ENCODE peak calls at places on chromosomes 13 and 19, in four cellular contexts. R is NCI-H1694 treated with DMSO at 0.1 percent for 48 hours; G is tibial nerve; J is activated T-cell treated with anti-CD3 and anti-CD28 coated beads, Interleukin-2, amount 50 U/mL, for 72 hours. M is an unnamed sample.

GRCh38 chr19:16406356-16406755 is 65.4 kb downstream of the EPS15L1 start:
- DNase-seq in G (no peak), J (no peak), R (no peak), M (no peak)

GRCh38 chr19:33463194-33463593 is 58.4 kb downstream of the PEPD start:
- DNase-seq in G (peak), R (no peak), J (no peak), M (no peak)

GRCh38 chr19:6065685-6066365 is 44.5 kb downstream of the RFX2 start:
- DNase-seq in R (no peak), J (peak), G (no peak), M (no peak)

GRCh38 chr19:8324186-8325050 is 3.1 kb downstream of the RPS28 start:
- DNase-seq in G (no peak), J (no peak), R (no peak), M (peak)

GRCh38 chr13:112722433-112723250 is 32.8 kb downstream of the ATP11A start:
- DNase-seq in G (no peak), J (no peak), R (no peak), M (no peak)

GRCh38 chr19:7456964-7457541 is 31.8 kb downstream of the PEX11G start:
- DNase-seq in J (no peak), R (no peak), G (no peak), M (peak)

GRCh38 chr19:18594096-18594823 is 5.7 kb downstream of the REX1BD start:
- DNase-seq in R (peak), J (peak), G (peak), M (peak)

GRCh38 chr13:75514080-75515040 is 23.3 kb downstream of the COMMD6 start:
- DNase-seq in R (no peak), G (no peak), J (no peak), M (no peak)

GRCh38 chr13:76048126-76048525 is 412.0 kb downstream of the LMO7 start:
- DNase-seq in G (no peak), R (no peak), J (no peak), M (no peak)

GRCh38 chr19:18460313-18460712 is 22.4 kb upstream of the ISYNA1 start:
- DNase-seq in R (no peak), G (peak), J (no peak), M (no peak)

GRCh38 chr13:111093136-111093535 is 22.0 kb upstream of the ARHGEF7 start:
- DNase-seq in G (no peak), R (no peak), J (no peak), M (no peak)

GRCh38 chr13:99103536-99103935 is 97.1 kb upstream of the UBAC2 start:
- DNase-seq in G (no peak), R (no peak), J (no peak), M (peak)

GRCh38 chr19:1953037-1953436 is 12.1 kb downstream of the CSNK1G2 start:
- DNase-seq in J (no peak), R (no peak), G (no peak), M (no peak)

GRCh38 chr19:9309974-9310446 is 372 bp upstream of the ZNF699 start:
- DNase-seq in J (no peak), G (peak), R (peak), M (peak)

M was measured in NCI-H524.